ENCODE peak calls at places on chromosomes 4 and X, in five cellular contexts. X is astrocyte, E is GM13977, V is HepG2, J is ovary. N is an unnamed sample.

GRCh38 chrX:108270280-108270679 is 167.9 kb downstream of the COL4A6 start:
- DNase-seq in V (no peak), X (no peak), E (no peak), J (no peak), N (no peak)

GRCh38 chr4:168630445-168631187 is 133.8 kb downstream of the PALLD start:
- DNase-seq in E (no peak), V (no peak), X (peak), J (no peak), N (no peak)

GRCh38 chr4:153421980-153422379 is 44.2 kb upstream of the TMEM131L start:
- DNase-seq in X (no peak), J (no peak), E (no peak), V (no peak), N (no peak)

GRCh38 chr4:174808836-174809235 is 20.2 kb downstream of the GLRA3 start:
- DNase-seq in E (no peak), J (no peak), V (no peak), X (no peak), N (no peak)

GRCh38 chr4:5463936-5464650 is 244.3 kb downstream of the EVC2 start:
- DNase-seq in J (no peak), E (no peak), X (no peak), V (no peak), N (no peak)

GRCh38 chr4:112370466-112370865 is 73.3 kb downstream of the ALPK1 start:
- DNase-seq in V (no peak), J (no peak), X (no peak), E (no peak), N (no peak)

GRCh38 chr4:109816894-109817293 is 1.3 kb downstream of the GAR1 start:
- DNase-seq in J (no peak), E (no peak), V (no peak), X (no peak), N (no peak)

GRCh38 chr4:74014332-74014731 is 15.9 kb upstream of the CXCL5 start:
- DNase-seq in E (no peak), V (no peak), J (no peak), X (no peak), N (no peak)

GRCh38 chr4:186304816-186305520 is 39.0 kb downstream of the F11 start:
- DNase-seq in J (no peak), V (no peak), X (peak), E (no peak), N (no peak)

GRCh38 chr4:104235966-104236365 is 258.7 kb downstream of the CXXC4 start:
- DNase-seq in V (no peak), E (no peak), X (no peak), J (no peak), N (no peak)

GRCh38 chrX:143500751-143501150 is 16.5 kb downstream of the SPANXN3 start:
- DNase-seq in V (no peak), E (no peak), J (no peak), X (no peak), N (no peak)

GRCh38 chr4:52015366-52015765 is 4.8 kb downstream of the LRRC66 start:
- DNase-seq in E (no peak), V (peak), X (no peak), J (no peak), N (no peak)

GRCh38 chr4:73856518-73856917 is 3.4 kb downstream of the PF4V1 start:
- DNase-seq in X (peak), V (peak), J (no peak), E (no peak), N (no peak)

GRCh38 chr4:22482250-22483127 is 33.4 kb downstream of the ADGRA3 start:
- DNase-seq in V (no peak), J (no peak), X (no peak), E (no peak), N (no peak)

GRCh38 chrX:9357500-9358139 is 107.2 kb upstream of the TBL1X start:
- DNase-seq in J (no peak), X (no peak), E (no peak), V (no peak), N (no peak)

GRCh38 chr4:141657550-141657949 is 21.2 kb downstream of the IL15 start:
- DNase-seq in J (no peak), E (no peak), X (no peak), V (no peak), N (no peak)

GRCh38 chr4:11165052-11165451 is 263.6 kb downstream of the HS3ST1 start:
- DNase-seq in E (no peak), V (no peak), J (no peak), X (peak), N (no peak)

GRCh38 chr4:7408166-7408565 is 26.6 kb downstream of the PSAPL1 start:
- DNase-seq in X (no peak), J (no peak), E (no peak), V (no peak), N (no peak)

GRCh38 chrX:56368962-56369361 is 136.8 kb downstream of the KLF8 start:
- DNase-seq in V (no peak), X (no peak), J (no peak), E (no peak), N (no peak)

GRCh38 chr4:8871417-8872401 is at the start of gene HMX1:
- DNase-seq in V (no peak), X (no peak), E (no peak), J (no peak), N (no peak)

DNA sequence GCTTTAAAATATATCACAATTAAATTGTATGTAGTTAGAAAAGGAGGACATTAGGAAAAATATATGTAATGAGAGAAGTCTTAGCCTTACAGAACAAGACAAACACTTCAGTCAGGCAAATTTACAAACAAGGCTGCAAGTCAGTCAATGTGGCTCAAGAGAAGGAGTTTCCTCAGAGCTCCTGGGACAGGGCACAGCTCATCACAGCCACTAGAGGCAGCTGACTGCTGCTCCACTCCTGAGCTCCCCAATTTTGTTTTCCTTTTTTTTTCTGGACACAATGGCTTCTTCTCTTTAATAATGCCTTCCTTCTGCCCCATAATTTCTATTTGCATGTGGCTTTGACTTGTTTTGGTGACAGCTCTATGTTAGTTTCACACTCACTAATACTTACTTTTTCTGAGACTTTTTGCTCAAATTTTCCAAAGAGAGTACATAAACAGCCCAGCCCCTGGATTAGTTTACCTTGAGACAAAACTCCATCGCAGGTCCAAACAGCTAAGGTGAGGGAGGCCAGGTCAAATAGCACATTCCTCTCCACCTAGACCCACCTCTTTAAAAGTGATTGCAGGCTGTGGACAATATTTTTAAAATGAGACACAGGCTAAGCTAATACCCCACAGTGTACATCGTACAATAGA is 850.4 kb upstream of the FRG1 start:
- DNase-seq in V (peak), X (no peak), E (no peak), J (no peak), N (no peak)
- TF ChIP-seq CTCF in V (no peak), X (peak), E (no peak), J (no peak), N (peak)

DNA sequence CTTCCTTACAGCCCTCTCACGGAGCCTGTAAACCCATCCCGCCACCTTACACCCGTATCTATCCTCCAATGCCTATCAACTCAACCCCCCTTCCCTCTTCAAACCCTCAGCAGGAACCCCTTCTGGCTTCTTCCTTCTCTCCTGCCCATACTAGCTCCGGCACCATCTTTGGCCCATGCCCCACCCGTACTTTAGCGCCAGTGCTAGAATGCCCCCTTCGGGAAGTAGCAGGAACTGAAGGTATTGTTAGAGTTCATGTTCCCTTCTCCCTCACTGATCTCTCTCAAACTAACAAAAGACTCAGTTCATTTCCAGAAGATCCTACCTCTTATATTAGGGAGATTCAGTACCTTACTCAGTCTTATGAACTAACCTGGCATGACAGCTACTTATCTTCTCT is 2.7 kb upstream of the UGT2B15 start:
- DNase-seq in J (no peak), E (no peak), X (no peak), V (no peak), N (no peak)
- TF ChIP-seq CTCF in J (no peak), E (no peak), X (no peak), V (no peak), N (no peak)

GRCh38 chr4:151922306-151922705 is 161.5 kb upstream of the GATB start:
- DNase-seq in X (peak), E (no peak), V (no peak), J (no peak), N (no peak)

GRCh38 chr4:151921811-151922210 is 161.0 kb upstream of the GATB start:
- DNase-seq in V (no peak), E (no peak), X (peak), J (no peak), N (no peak)

GRCh38 chr4:151922811-151923210 is 162.0 kb upstream of the GATB start:
- DNase-seq in J (no peak), V (no peak), E (no peak), X (no peak), N (no peak)

GRCh38 chr4:151917145-151917775 is 156.5 kb upstream of the GATB start:
- DNase-seq in X (no peak), J (no peak), E (no peak), V (no peak), N (no peak)

GRCh38 chr4:151921371-151921770 is 160.6 kb upstream of the GATB start:
- DNase-seq in E (no peak), V (no peak), X (peak), J (no peak), N (no peak)
- TF ChIP-seq CTCF in E (no peak), V (no peak), X (no peak), J (no peak), N (no peak)

GRCh38 chr4:56048621-56049427 is 100.1 kb downstream of the CEP135 start:
- DNase-seq in E (peak), V (no peak), J (peak), X (peak), N (peak)
- TF ChIP-seq CTCF in E (peak), V (peak), J (no peak), X (no peak), N (peak)

GRCh38 chr4:121484633-121485032 is 103.8 kb upstream of the QRFPR start:
- DNase-seq in E (peak), J (no peak), V (peak), X (peak), N (no peak)
- TF ChIP-seq CTCF in E (peak), J (no peak), V (peak), X (peak), N (peak)

DNA sequence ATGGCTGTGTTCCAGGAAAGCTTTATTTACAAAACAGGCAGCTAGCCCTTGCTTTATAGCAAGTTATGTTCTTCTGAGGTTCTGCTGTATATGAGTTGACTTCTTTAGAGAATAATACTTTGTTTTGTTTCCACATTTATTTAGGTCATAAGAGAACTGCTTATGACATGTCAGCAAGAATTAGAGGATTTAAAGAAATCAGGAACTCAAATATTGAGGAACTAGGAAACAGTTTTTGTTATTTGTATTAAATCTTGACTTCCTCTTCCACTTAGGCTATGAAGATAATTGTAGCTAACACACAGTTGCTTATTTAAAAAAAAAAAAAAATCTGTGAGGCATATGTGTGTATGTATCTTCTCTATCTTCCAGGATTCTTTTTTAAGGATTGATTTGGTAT is 14.3 kb downstream of the ZRSR2 start:
- DNase-seq in J (no peak), X (no peak), V (no peak), E (no peak), N (no peak)
- TF ChIP-seq CTCF in J (no peak), X (no peak), V (no peak), E (no peak), N (no peak)